ENCODE peak calls at places on chromosomes 2 and 18, in seven cellular contexts. One of them, this sample, is unnamed.

GRCh38 chr2:3443685-3444084 is 64.2 kb downstream of the TRAPPC12 start:
- DNase-seq in choroid plexus epithelial cell: no peak
- DNase-seq in ovary: no peak
- DNase-seq in lower lobe of right lung: no peak
- DNase-seq in cardiac muscle cell: no peak
- DNase-seq in heart left ventricle: no peak
- DNase-seq in neural crest cell: no peak
- DNase-seq in this sample: no peak

GRCh38 chr2:238929242-238930081 is 81.6 kb downstream of the TWIST2 start:
- DNase-seq in heart left ventricle: peak
- DNase-seq in neural crest cell: no peak
- DNase-seq in lower lobe of right lung: no peak
- DNase-seq in ovary: peak
- DNase-seq in cardiac muscle cell: peak
- DNase-seq in choroid plexus epithelial cell: peak
- DNase-seq in this sample: no peak

GRCh38 chr2:41869542-41870256 is 178.1 kb upstream of the PKDCC start:
- DNase-seq in neural crest cell: peak
- DNase-seq in ovary: peak
- DNase-seq in lower lobe of right lung: peak
- DNase-seq in choroid plexus epithelial cell: peak
- DNase-seq in cardiac muscle cell: peak
- DNase-seq in heart left ventricle: peak
- DNase-seq in this sample: peak

GRCh38 chr2:23524261-23524706 is 139.3 kb downstream of the KLHL29 start:
- DNase-seq in heart left ventricle: peak
- DNase-seq in choroid plexus epithelial cell: no peak
- DNase-seq in neural crest cell: no peak
- DNase-seq in ovary: peak
- DNase-seq in cardiac muscle cell: no peak
- DNase-seq in lower lobe of right lung: no peak
- DNase-seq in this sample: no peak

GRCh38 chr18:79933765-79934164 is 17.7 kb downstream of the SLC66A2 start:
- DNase-seq in heart left ventricle: peak
- DNase-seq in choroid plexus epithelial cell: peak
- DNase-seq in lower lobe of right lung: peak
- DNase-seq in neural crest cell: no peak
- DNase-seq in cardiac muscle cell: peak
- DNase-seq in ovary: peak
- DNase-seq in this sample: no peak

GRCh38 chr2:98242006-98242405 is 104.2 kb upstream of the CNGA3 start:
- DNase-seq in choroid plexus epithelial cell: no peak
- DNase-seq in neural crest cell: no peak
- DNase-seq in ovary: no peak
- DNase-seq in lower lobe of right lung: no peak
- DNase-seq in cardiac muscle cell: no peak
- DNase-seq in heart left ventricle: no peak
- DNase-seq in this sample: no peak

GRCh38 chr2:222907790-222908431 is 47.1 kb downstream of the ACSL3 start:
- DNase-seq in neural crest cell: no peak
- DNase-seq in cardiac muscle cell: peak
- DNase-seq in heart left ventricle: no peak
- DNase-seq in lower lobe of right lung: no peak
- DNase-seq in choroid plexus epithelial cell: peak
- DNase-seq in ovary: no peak
- DNase-seq in this sample: no peak

GRCh38 chr2:108619916-108620620 is 85.8 kb downstream of the LIMS1 start:
- DNase-seq in heart left ventricle: no peak
- DNase-seq in cardiac muscle cell: no peak
- DNase-seq in neural crest cell: no peak
- DNase-seq in lower lobe of right lung: no peak
- DNase-seq in ovary: no peak
- DNase-seq in choroid plexus epithelial cell: no peak
- DNase-seq in this sample: no peak

GRCh38 chr2:239269173-239269865 is 131.5 kb downstream of the HDAC4 start:
- DNase-seq in cardiac muscle cell: no peak
- DNase-seq in neural crest cell: no peak
- DNase-seq in heart left ventricle: peak
- DNase-seq in choroid plexus epithelial cell: no peak
- DNase-seq in lower lobe of right lung: no peak
- DNase-seq in ovary: no peak
- DNase-seq in this sample: no peak

GRCh38 chr18:3060667-3061580 is 48.0 kb upstream of the LPIN2 start:
- DNase-seq in cardiac muscle cell: no peak
- DNase-seq in lower lobe of right lung: no peak
- DNase-seq in heart left ventricle: no peak
- DNase-seq in neural crest cell: no peak
- DNase-seq in ovary: no peak
- DNase-seq in choroid plexus epithelial cell: no peak
- DNase-seq in this sample: peak

GRCh38 chr2:181234429-181235410 is 222.5 kb upstream of the ITGA4 start:
- DNase-seq in choroid plexus epithelial cell: no peak
- DNase-seq in ovary: no peak
- DNase-seq in neural crest cell: no peak
- DNase-seq in heart left ventricle: no peak
- DNase-seq in lower lobe of right lung: no peak
- DNase-seq in cardiac muscle cell: no peak
- DNase-seq in this sample: no peak

DNA sequence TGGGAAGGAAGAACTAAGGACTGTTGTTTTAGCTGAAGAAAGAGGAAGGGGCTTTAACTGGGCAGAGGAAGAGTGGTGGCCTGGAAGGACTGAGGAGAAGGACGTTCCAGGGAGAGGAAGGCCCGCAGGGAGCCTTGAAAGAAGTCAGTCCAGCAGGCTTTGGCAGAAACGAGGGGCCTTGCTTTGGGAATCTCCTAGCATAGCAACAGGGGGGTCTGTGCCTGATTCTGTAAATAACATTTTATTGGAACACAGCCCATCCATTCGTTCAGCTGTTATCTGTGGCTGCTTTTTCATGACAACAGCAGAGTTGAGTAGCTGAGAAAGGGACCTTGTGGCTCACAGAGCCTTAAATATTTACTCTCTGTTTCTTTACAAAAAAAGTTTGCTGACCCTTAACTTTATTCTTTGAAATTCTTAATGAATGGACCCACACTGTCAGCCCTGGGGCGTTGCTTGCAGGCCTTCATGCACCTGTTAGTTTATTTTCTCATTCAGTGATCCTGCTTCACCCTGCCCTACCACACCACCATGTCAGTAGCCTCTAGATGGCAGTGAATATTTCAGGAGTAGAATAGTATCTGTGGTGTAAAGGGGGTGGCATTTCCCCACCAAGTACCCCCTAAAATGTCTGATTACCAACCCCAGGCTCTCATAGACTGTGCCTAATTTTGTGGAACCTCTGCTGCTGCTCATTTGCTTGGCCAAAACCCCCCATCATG is 60.9 kb downstream of the MGAT5 start:
- DNase-seq in lower lobe of right lung: no peak
- DNase-seq in neural crest cell: no peak
- DNase-seq in ovary: no peak
- DNase-seq in heart left ventricle: peak
- DNase-seq in choroid plexus epithelial cell: no peak
- DNase-seq in cardiac muscle cell: no peak
- DNase-seq in this sample: no peak
- TF ChIP-seq CTCF in lower lobe of right lung: no peak
- TF ChIP-seq CTCF in neural crest cell: no peak
- TF ChIP-seq CTCF in ovary: no peak
- TF ChIP-seq CTCF in heart left ventricle: no peak
- TF ChIP-seq CTCF in choroid plexus epithelial cell: peak
- TF ChIP-seq CTCF in cardiac muscle cell: no peak
- TF ChIP-seq CTCF in this sample: no peak

DNA sequence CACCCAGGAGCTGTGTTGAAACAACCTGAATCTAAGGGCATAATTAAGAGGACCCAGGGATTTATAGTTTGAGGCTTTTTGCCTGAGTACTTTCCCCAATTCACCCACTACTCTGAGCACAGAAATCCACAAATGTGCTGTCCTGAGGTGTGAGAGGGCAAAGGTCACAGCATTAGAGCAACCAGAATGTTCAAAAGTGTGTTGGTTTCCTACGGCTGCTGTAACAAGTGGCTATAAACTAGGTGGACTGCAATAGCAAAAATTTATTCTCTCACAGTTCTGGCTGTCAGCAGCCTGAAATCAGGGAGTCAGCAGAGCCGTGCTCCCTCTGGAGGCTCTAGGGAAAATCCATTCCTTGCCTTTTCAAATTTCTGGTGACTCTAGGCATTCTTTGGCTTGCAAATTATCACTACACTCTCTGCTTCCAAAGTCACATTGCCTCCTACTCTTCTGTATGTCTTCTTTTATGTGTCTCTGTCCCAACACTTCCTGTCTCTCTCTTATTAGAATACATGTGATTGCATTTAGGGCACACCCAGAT is 91.3 kb upstream of the TACR1 start:
- DNase-seq in ovary: no peak
- DNase-seq in lower lobe of right lung: no peak
- DNase-seq in cardiac muscle cell: peak
- DNase-seq in neural crest cell: no peak
- DNase-seq in heart left ventricle: no peak
- DNase-seq in choroid plexus epithelial cell: peak
- DNase-seq in this sample: no peak
- TF ChIP-seq CTCF in ovary: no peak
- TF ChIP-seq CTCF in lower lobe of right lung: no peak
- TF ChIP-seq CTCF in cardiac muscle cell: peak
- TF ChIP-seq CTCF in neural crest cell: peak
- TF ChIP-seq CTCF in heart left ventricle: no peak
- TF ChIP-seq CTCF in choroid plexus epithelial cell: peak
- TF ChIP-seq CTCF in this sample: no peak

GRCh38 chr2:9574314-9574713 is 18.7 kb upstream of the ADAM17 start:
- DNase-seq in neural crest cell: no peak
- DNase-seq in choroid plexus epithelial cell: no peak
- DNase-seq in heart left ventricle: no peak
- DNase-seq in ovary: no peak
- DNase-seq in lower lobe of right lung: no peak
- DNase-seq in cardiac muscle cell: no peak
- DNase-seq in this sample: no peak

GRCh38 chr2:9573840-9574239 is 18.2 kb upstream of the ADAM17 start:
- DNase-seq in neural crest cell: no peak
- DNase-seq in choroid plexus epithelial cell: no peak
- DNase-seq in heart left ventricle: no peak
- DNase-seq in cardiac muscle cell: no peak
- DNase-seq in ovary: no peak
- DNase-seq in lower lobe of right lung: no peak
- DNase-seq in this sample: no peak

GRCh38 chr2:9573013-9573708 is 17.5 kb upstream of the ADAM17 start:
- DNase-seq in ovary: no peak
- DNase-seq in cardiac muscle cell: no peak
- DNase-seq in lower lobe of right lung: no peak
- DNase-seq in heart left ventricle: no peak
- DNase-seq in neural crest cell: no peak
- DNase-seq in choroid plexus epithelial cell: peak
- DNase-seq in this sample: no peak

GRCh38 chr2:9565436-9566153 is 10.0 kb upstream of the ADAM17 start:
- DNase-seq in lower lobe of right lung: no peak
- DNase-seq in choroid plexus epithelial cell: peak
- DNase-seq in neural crest cell: no peak
- DNase-seq in heart left ventricle: peak
- DNase-seq in cardiac muscle cell: peak
- DNase-seq in ovary: peak
- DNase-seq in this sample: no peak

GRCh38 chr2:9570182-9571060 is 14.8 kb upstream of the ADAM17 start:
- DNase-seq in neural crest cell: no peak
- DNase-seq in heart left ventricle: no peak
- DNase-seq in cardiac muscle cell: peak
- DNase-seq in ovary: no peak
- DNase-seq in lower lobe of right lung: no peak
- DNase-seq in choroid plexus epithelial cell: peak
- DNase-seq in this sample: no peak
- TF ChIP-seq CTCF in neural crest cell: no peak
- TF ChIP-seq CTCF in heart left ventricle: no peak
- TF ChIP-seq CTCF in cardiac muscle cell: no peak
- TF ChIP-seq CTCF in ovary: no peak
- TF ChIP-seq CTCF in lower lobe of right lung: no peak
- TF ChIP-seq CTCF in choroid plexus epithelial cell: peak
- TF ChIP-seq CTCF in this sample: no peak

GRCh38 chr2:61660511-61661388 is 122.6 kb upstream of the XPO1 start:
- DNase-seq in ovary: no peak
- DNase-seq in heart left ventricle: peak
- DNase-seq in neural crest cell: no peak
- DNase-seq in choroid plexus epithelial cell: peak
- DNase-seq in cardiac muscle cell: peak
- DNase-seq in lower lobe of right lung: no peak
- DNase-seq in this sample: no peak
- TF ChIP-seq CTCF in ovary: no peak
- TF ChIP-seq CTCF in heart left ventricle: no peak
- TF ChIP-seq CTCF in neural crest cell: no peak
- TF ChIP-seq CTCF in choroid plexus epithelial cell: no peak
- TF ChIP-seq CTCF in cardiac muscle cell: no peak
- TF ChIP-seq CTCF in lower lobe of right lung: no peak
- TF ChIP-seq CTCF in this sample: no peak

GRCh38 chr18:77716282-77716681 is 466.6 kb downstream of the GALR1 start:
- DNase-seq in cardiac muscle cell: no peak
- DNase-seq in choroid plexus epithelial cell: no peak
- DNase-seq in neural crest cell: no peak
- DNase-seq in ovary: no peak
- DNase-seq in heart left ventricle: no peak
- DNase-seq in lower lobe of right lung: no peak
- DNase-seq in this sample: no peak

GRCh38 chr18:77705301-77705700 is 455.7 kb downstream of the GALR1 start:
- DNase-seq in ovary: no peak
- DNase-seq in choroid plexus epithelial cell: no peak
- DNase-seq in neural crest cell: no peak
- DNase-seq in cardiac muscle cell: no peak
- DNase-seq in lower lobe of right lung: no peak
- DNase-seq in heart left ventricle: no peak
- DNase-seq in this sample: no peak

GRCh38 chr18:77709107-77709506 is 459.5 kb downstream of the GALR1 start:
- DNase-seq in ovary: no peak
- DNase-seq in cardiac muscle cell: no peak
- DNase-seq in choroid plexus epithelial cell: no peak
- DNase-seq in heart left ventricle: no peak
- DNase-seq in neural crest cell: no peak
- DNase-seq in lower lobe of right lung: no peak
- DNase-seq in this sample: no peak

GRCh38 chr18:77714716-77715115 is 465.1 kb downstream of the GALR1 start:
- DNase-seq in cardiac muscle cell: no peak
- DNase-seq in choroid plexus epithelial cell: no peak
- DNase-seq in neural crest cell: no peak
- DNase-seq in lower lobe of right lung: no peak
- DNase-seq in heart left ventricle: no peak
- DNase-seq in ovary: no peak
- DNase-seq in this sample: no peak

DNA sequence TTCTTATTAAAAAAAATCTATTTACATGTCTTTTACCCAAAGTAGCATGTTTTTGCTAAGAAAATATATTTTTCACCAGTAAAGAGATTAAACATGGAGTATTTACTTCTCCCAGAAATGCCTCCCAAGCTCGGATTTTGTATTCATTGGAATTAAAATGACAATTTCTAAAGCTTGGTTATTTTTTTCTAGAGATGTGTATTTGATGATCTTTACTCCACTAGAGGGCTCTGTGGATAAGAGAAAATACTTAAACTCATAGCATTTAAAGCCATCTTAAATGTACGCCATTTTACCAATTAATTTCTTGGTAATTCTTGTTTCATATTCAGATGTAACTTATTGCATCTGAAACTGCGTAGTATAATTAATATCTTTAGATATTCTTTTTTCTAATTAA is 461.4 kb downstream of the GALR1 start:
- DNase-seq in choroid plexus epithelial cell: peak
- DNase-seq in lower lobe of right lung: no peak
- DNase-seq in heart left ventricle: no peak
- DNase-seq in neural crest cell: no peak
- DNase-seq in cardiac muscle cell: no peak
- DNase-seq in ovary: no peak
- DNase-seq in this sample: no peak
- TF ChIP-seq CTCF in choroid plexus epithelial cell: peak
- TF ChIP-seq CTCF in lower lobe of right lung: no peak
- TF ChIP-seq CTCF in heart left ventricle: no peak
- TF ChIP-seq CTCF in neural crest cell: peak
- TF ChIP-seq CTCF in cardiac muscle cell: peak
- TF ChIP-seq CTCF in ovary: no peak
- TF ChIP-seq CTCF in this sample: no peak

This sample was measured in GM10248.